ENCODE peak calls at places on chromosomes 12 and 14, in five cellular contexts. N is K562, U is HCT116, F is HepG2, E is GM12878. M is an unnamed sample.

GRCh38 chr12:87266305-87266704 is 762.9 kb downstream of the C12orf50 start:
- DNase-seq in N (no peak), U (no peak), F (peak), E (no peak), M (no peak)

GRCh38 chr12:94553130-94553519 is 93.5 kb upstream of the CEP83 start:
- DNase-seq in N (no peak), U (peak), F (no peak), E (no peak), M (no peak)

GRCh38 chr14:105203057-105203494 is 22.0 kb upstream of the NUDT14 start:
- DNase-seq in N (peak), U (no peak), F (no peak), E (no peak), M (peak)

GRCh38 chr12:45518516-45519235 is 210.8 kb upstream of the ARID2 start:
- DNase-seq in N (no peak), U (no peak), F (no peak), E (no peak), M (no peak)

GRCh38 chr14:53999061-53999488 is 42.5 kb upstream of the BMP4 start:
- DNase-seq in N (no peak), U (no peak), F (peak), E (no peak), M (no peak)

GRCh38 chr12:55816876-55817351 is 610 bp downstream of the SARNP start:
- DNase-seq in N (no peak), U (no peak), F (no peak), E (no peak), M (no peak)

GRCh38 chr12:5549011-5549410 is 117.1 kb downstream of the NTF3 start:
- DNase-seq in N (no peak), U (no peak), F (no peak), E (no peak), M (no peak)

GRCh38 chr12:47742253-47742825 is 16.3 kb downstream of the RAPGEF3 start:
- DNase-seq in N (peak), U (peak), F (peak), E (no peak), M (no peak)

GRCh38 chr12:105567061-105567460 is 236.6 kb downstream of the C12orf75 start:
- DNase-seq in N (no peak), U (no peak), F (no peak), E (no peak), M (no peak)

GRCh38 chr12:66203820-66204219 is 14.8 kb downstream of the IRAK3 start:
- DNase-seq in N (no peak), U (no peak), F (no peak), E (no peak), M (no peak)

GRCh38 chr14:102694530-102695171 is 82.6 kb upstream of the TRAF3 start:
- DNase-seq in N (peak), U (peak), F (peak), E (peak), M (peak)

GRCh38 chr12:89756638-89757321 is 48.1 kb upstream of the ATP2B1 start:
- DNase-seq in N (peak), U (peak), F (peak), E (peak), M (no peak)

GRCh38 chr12:13094349-13094748 is 9.1 kb downstream of the GSG1 start:
- DNase-seq in N (no peak), U (no peak), F (no peak), E (no peak), M (no peak)

GRCh38 chr12:127893875-127894635 is 372.9 kb upstream of the TMEM132C start:
- DNase-seq in N (no peak), U (no peak), F (no peak), E (no peak), M (peak)

GRCh38 chr12:52314511-52314910 is 6.7 kb downstream of the KRT83 start:
- DNase-seq in N (no peak), U (no peak), F (no peak), E (no peak), M (no peak)

GRCh38 chr12:94205738-94206310 is 57.4 kb downstream of the PLXNC1 start:
- DNase-seq in N (no peak), U (no peak), F (no peak), E (no peak), M (no peak)

GRCh38 chr14:92309968-92310367 is 13.0 kb upstream of the SLC24A4 start:
- DNase-seq in N (no peak), U (no peak), F (no peak), E (no peak), M (no peak)

GRCh38 chr12:7354521-7354920 is 50.6 kb downstream of the ACSM4 start:
- DNase-seq in N (no peak), U (no peak), F (no peak), E (no peak), M (no peak)

GRCh38 chr14:75069811-75070145 is 337 bp downstream of the ZC2HC1C start:
- DNase-seq in N (no peak), U (no peak), F (peak), E (no peak), M (no peak)

GRCh38 chr12:39846304-39846703 is 226.7 kb upstream of the ABCD2 start:
- DNase-seq in N (no peak), U (no peak), F (no peak), E (no peak), M (no peak)

GRCh38 chr12:100375023-100375737 is 18.3 kb downstream of the SLC17A8 start:
- DNase-seq in N (no peak), U (no peak), F (no peak), E (no peak), M (no peak)

GRCh38 chr14:60204843-60205774 is 39.9 kb upstream of the DHRS7 start:
- DNase-seq in N (no peak), U (no peak), F (no peak), E (peak), M (no peak)

GRCh38 chr12:40999212-40999611 is 188.9 kb upstream of the PDZRN4 start:
- DNase-seq in N (no peak), U (no peak), F (no peak), E (no peak), M (no peak)

GRCh38 chr12:118094039-118094438 is 9.8 kb downstream of the VSIG10 start:
- DNase-seq in N (no peak), U (no peak), F (no peak), E (no peak), M (no peak)

GRCh38 chr12:54526800-54527630 is 22.4 kb upstream of the PDE1B start:
- DNase-seq in N (peak), U (peak), F (peak), E (no peak), M (peak)

GRCh38 chr12:129571901-129572494 is 331.8 kb downstream of the TMEM132D start:
- DNase-seq in N (no peak), U (no peak), F (no peak), E (no peak), M (no peak)

GRCh38 chr14:64720190-64720589 is 16.0 kb downstream of the PLEKHG3 start:
- DNase-seq in N (no peak), U (peak), F (peak), E (no peak), M (no peak)

GRCh38 chr12:106145539-106146447 is 7.0 kb upstream of the NUAK1 start:
- DNase-seq in N (no peak), U (no peak), F (no peak), E (no peak), M (no peak)

GRCh38 chr14:61493996-61494395 is 172.6 kb downstream of the PRKCH start:
- DNase-seq in N (no peak), U (no peak), F (no peak), E (no peak), M (no peak)

GRCh38 chr14:59321184-59321952 is 132.9 kb downstream of the DAAM1 start:
- DNase-seq in N (no peak), U (no peak), F (no peak), E (no peak), M (no peak)

GRCh38 chr14:96125536-96125935 is 79.1 kb upstream of the BDKRB2 start:
- DNase-seq in N (no peak), U (no peak), F (no peak), E (no peak), M (no peak)

GRCh38 chr12:113719911-113720591 is 246.1 kb downstream of the RBM19 start:
- DNase-seq in N (no peak), U (no peak), F (no peak), E (no peak), M (no peak)

GRCh38 chr14:37172024-37172869 is at the start of gene SLC25A21:
- DNase-seq in N (peak), U (peak), F (peak), E (no peak), M (peak)

GRCh38 chr14:63045612-63046320 is 508 bp upstream of the KCNH5 start:
- DNase-seq in N (no peak), U (no peak), F (peak), E (no peak), M (peak)

GRCh38 chr14:63045234-63045611 is at the start of gene KCNH5:
- DNase-seq in N (no peak), U (no peak), F (no peak), E (no peak), M (peak)

GRCh38 chr14:63039800-63040380 is 5.4 kb downstream of the KCNH5 start:
- DNase-seq in N (no peak), U (no peak), F (peak), E (no peak), M (no peak)
- H3K27ac ChIP-seq in N (no peak), U (no peak), F (no peak), E (no peak), M (no peak)

GRCh38 chr12:132146098-132146497 is 1.8 kb downstream of the NOC4L start:
- DNase-seq in N (no peak), U (no peak), F (no peak), E (no peak), M (no peak)
- TF ChIP-seq ATF3 in N (no peak), U (no peak), F (no peak), E (no peak), M (no peak)

GRCh38 chr14:94356379-94357056 is 31.9 kb downstream of the SERPINA1 start:
- DNase-seq in N (no peak), U (no peak), F (no peak), E (no peak), M (peak)
- H3K27ac ChIP-seq in N (no peak), U (no peak), F (peak), E (no peak), M (no peak)

DNA sequence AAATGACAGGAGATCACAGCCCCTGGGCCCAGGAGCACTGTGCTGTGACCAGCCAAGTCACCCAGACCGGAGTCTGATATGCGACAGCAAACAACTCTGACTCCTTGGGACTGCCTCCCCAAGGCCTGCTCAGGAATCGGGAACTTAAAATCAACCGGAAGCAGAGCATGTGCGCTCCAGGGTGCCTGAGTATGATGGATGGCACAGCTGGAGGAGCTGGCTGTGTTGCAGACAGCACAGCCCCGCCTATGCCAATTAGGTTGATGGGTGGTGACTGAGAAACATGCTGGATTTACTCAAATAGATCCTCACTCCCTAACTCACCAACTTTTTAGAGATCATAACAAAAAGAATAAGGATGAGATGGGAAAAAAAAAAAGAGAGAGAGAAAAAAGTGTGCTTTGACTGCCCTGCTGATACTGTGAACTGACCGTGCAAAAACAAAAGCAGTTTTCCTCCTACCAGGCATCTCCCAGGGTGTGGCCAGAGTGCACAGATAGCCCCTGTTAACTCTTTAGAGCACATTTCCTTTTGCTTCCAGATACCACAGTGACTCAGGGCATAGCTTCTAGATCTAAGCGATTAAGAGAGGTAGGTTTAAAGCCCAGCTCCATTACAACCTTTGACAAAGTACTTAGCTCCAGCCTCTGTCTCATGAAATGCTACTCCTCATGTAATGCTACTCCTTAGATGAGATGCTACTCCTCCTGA is 27.4 kb upstream of the STON2 start:
- DNase-seq in N (peak), U (no peak), F (no peak), E (no peak), M (no peak)
- TF ChIP-seq ATF3 in N (peak), U (no peak), F (no peak), E (no peak), M (no peak)

M was measured in H1.